ENCODE peak calls at places on chromosome 12, in nine cellular contexts. U is IMR-90, H is heart right ventricle, D is choroid plexus epithelial cell, J is heart left ventricle, Q is suprapubic skin, G is AG04449, S is HL-60, W is endothelial cell of umbilical vein. P is an unnamed sample.

GRCh38 chr12:6463858-6464257 is 6.6 kb downstream of the VAMP1 start:
- DNase-seq in W (no peak), Q (no peak), U (no peak), H (no peak), D (no peak), S (no peak), J (no peak), G (no peak), P (no peak)

GRCh38 chr12:26121323-26121740 is 3.5 kb downstream of the BHLHE41 start:
- DNase-seq in D (no peak), U (no peak), Q (no peak), G (no peak), S (no peak), W (no peak), J (no peak), H (no peak), P (no peak)

GRCh38 chr12:115407723-115408122 is 723.7 kb upstream of the TBX3 start:
- DNase-seq in G (no peak), W (no peak), S (no peak), U (no peak), Q (no peak), H (no peak), J (no peak), D (no peak), P (no peak)

GRCh38 chr12:40560848-40561247 is 131.4 kb upstream of the CNTN1 start:
- DNase-seq in U (no peak), W (no peak), G (no peak), D (no peak), H (no peak), S (no peak), J (no peak), Q (no peak), P (no peak)

GRCh38 chr12:100566887-100567637 is 6.4 kb upstream of the GAS2L3 start:
- DNase-seq in S (peak), H (peak), D (peak), U (peak), G (no peak), W (no peak), J (peak), Q (no peak), P (no peak)

GRCh38 chr12:77979597-77980250 is 149.0 kb downstream of the NAV3 start:
- DNase-seq in U (peak), Q (no peak), G (no peak), D (no peak), H (no peak), W (no peak), J (no peak), S (no peak), P (no peak)

GRCh38 chr12:8145754-8146415 is 10.9 kb upstream of the ZNF705A start:
- DNase-seq in J (peak), U (peak), G (peak), D (peak), Q (no peak), W (no peak), H (peak), S (no peak), P (peak)

GRCh38 chr12:132665794-132666193 is 21.3 kb downstream of the POLE start:
- DNase-seq in W (no peak), J (no peak), Q (no peak), G (no peak), H (no peak), U (no peak), D (no peak), S (no peak), P (no peak)

GRCh38 chr12:6383572-6384498 is at the start of gene LTBR:
- DNase-seq in D (peak), J (peak), S (peak), G (peak), Q (peak), U (peak), W (peak), H (peak), P (no peak)

GRCh38 chr12:128613821-128614220 is 209.9 kb downstream of the SLC15A4 start:
- DNase-seq in G (no peak), J (no peak), D (peak), W (no peak), Q (no peak), H (no peak), S (no peak), U (no peak), P (no peak)

GRCh38 chr12:47707905-47708543 is 2.2 kb upstream of the RPAP3 start:
- DNase-seq in W (no peak), H (no peak), S (no peak), D (no peak), Q (no peak), J (no peak), G (no peak), U (no peak), P (no peak)

GRCh38 chr12:91985002-91985767 is 160.5 kb downstream of the BTG1 start:
- DNase-seq in G (no peak), W (peak), D (peak), J (no peak), S (no peak), Q (no peak), H (no peak), U (peak), P (no peak)

GRCh38 chr12:18153826-18154225 is 63.8 kb upstream of the RERGL start:
- DNase-seq in G (no peak), D (no peak), Q (no peak), S (no peak), H (no peak), J (no peak), U (no peak), W (no peak), P (no peak)

GRCh38 chr12:82838827-82839226 is 152.1 kb downstream of the TMTC2 start:
- DNase-seq in U (no peak), S (no peak), G (no peak), Q (no peak), H (no peak), D (no peak), J (no peak), W (no peak), P (no peak)

GRCh38 chr12:104676636-104677035 is 219.9 kb downstream of the CHST11 start:
- DNase-seq in S (no peak), G (no peak), J (no peak), U (no peak), D (no peak), Q (no peak), W (no peak), H (no peak), P (no peak)

GRCh38 chr12:3204143-3204542 is 127.0 kb downstream of the TSPAN9 start:
- DNase-seq in Q (no peak), J (peak), U (no peak), H (peak), G (no peak), D (no peak), W (no peak), S (no peak), P (no peak)

GRCh38 chr12:123099556-123100192 is 51.2 kb downstream of the PITPNM2 start:
- DNase-seq in S (no peak), H (no peak), D (no peak), Q (no peak), G (no peak), W (no peak), J (no peak), U (no peak), P (no peak)

GRCh38 chr12:120687570-120688289 is 781 bp downstream of the MLEC start:
- DNase-seq in U (no peak), S (no peak), W (peak), D (peak), J (peak), G (no peak), Q (no peak), H (peak), P (no peak)

GRCh38 chr12:30754750-30755394 is at the start of gene CAPRIN2:
- DNase-seq in W (peak), S (peak), D (peak), H (peak), U (peak), G (peak), Q (peak), J (peak), P (peak)

GRCh38 chr12:17976202-17976601 is 113.8 kb downstream of the RERGL start:
- DNase-seq in Q (no peak), G (no peak), W (peak), J (no peak), D (peak), S (no peak), H (no peak), U (no peak), P (no peak)

GRCh38 chr12:22687677-22688076 is 62.7 kb downstream of the ETNK1 start:
- DNase-seq in Q (no peak), H (no peak), G (peak), S (peak), W (peak), J (no peak), U (peak), D (peak), P (peak)

GRCh38 chr12:7439579-7440505 is 4.1 kb downstream of the CD163L1 start:
- DNase-seq in Q (no peak), U (peak), H (peak), W (peak), S (no peak), G (no peak), J (no peak), D (peak), P (no peak)

GRCh38 chr12:18819471-18819870 is 81.6 kb downstream of the CAPZA3 start:
- DNase-seq in U (no peak), H (no peak), S (no peak), D (no peak), Q (no peak), W (no peak), G (no peak), J (no peak), P (no peak)

GRCh38 chr12:130131817-130132216 is 30.4 kb upstream of the FZD10 start:
- DNase-seq in H (no peak), Q (no peak), J (no peak), W (no peak), S (no peak), U (no peak), G (no peak), D (no peak), P (no peak)

GRCh38 chr12:58554522-58555157 is 365.7 kb downstream of the LRIG3 start:
- DNase-seq in H (no peak), J (no peak), W (no peak), Q (no peak), G (no peak), S (no peak), D (peak), U (no peak), P (no peak)

GRCh38 chr12:14776236-14776959 is 26.9 kb downstream of the WBP11 start:
- DNase-seq in G (no peak), W (no peak), U (peak), H (no peak), D (peak), Q (no peak), S (no peak), J (no peak), P (no peak)
- TF ChIP-seq CTCF in G (peak), W (no peak), U (peak), H (peak), D (peak), Q (no peak), S (no peak), J (no peak), P (peak)

GRCh38 chr12:94193623-94194022 is 45.2 kb downstream of the PLXNC1 start:
- DNase-seq in J (no peak), H (no peak), G (no peak), D (no peak), W (no peak), U (no peak), Q (no peak), S (no peak), P (no peak)

GRCh38 chr12:94191023-94191422 is 42.6 kb downstream of the PLXNC1 start:
- DNase-seq in U (no peak), G (no peak), Q (no peak), S (no peak), W (no peak), J (no peak), H (no peak), D (no peak), P (no peak)

GRCh38 chr12:94192506-94192905 is 44.1 kb downstream of the PLXNC1 start:
- DNase-seq in J (no peak), D (no peak), U (no peak), S (no peak), H (no peak), Q (no peak), G (no peak), W (no peak), P (no peak)

GRCh38 chr12:94195483-94195882 is 47.1 kb downstream of the PLXNC1 start:
- DNase-seq in J (no peak), H (no peak), D (no peak), Q (no peak), S (no peak), W (no peak), G (no peak), U (no peak), P (no peak)

DNA sequence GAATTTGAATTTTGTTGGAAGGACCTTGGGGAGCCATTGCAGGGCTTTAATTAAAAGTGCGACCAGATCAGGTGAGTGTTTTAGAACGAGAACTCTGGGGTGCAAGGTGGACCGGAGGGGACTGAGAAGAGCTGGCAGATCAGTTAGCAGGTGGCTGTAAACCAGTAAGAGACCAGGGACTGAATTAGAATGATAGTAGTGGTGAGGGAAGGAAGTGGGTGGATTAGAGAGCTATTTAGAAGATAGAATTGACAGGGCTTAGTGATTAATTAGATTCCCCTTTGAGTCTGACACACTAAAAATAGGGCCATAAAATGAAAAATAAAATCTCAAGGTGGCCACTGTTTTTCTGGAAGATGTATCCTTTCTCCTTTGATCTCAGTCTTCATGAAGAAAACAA is 44.8 kb downstream of the PLXNC1 start:
- DNase-seq in D (no peak), S (no peak), H (no peak), J (no peak), G (no peak), W (no peak), U (no peak), Q (no peak), P (no peak)
- H3K4me3 ChIP-seq in D (no peak), S (no peak), H (no peak), J (no peak), G (no peak), W (no peak), U (no peak), Q (no peak), P (no peak)

DNA sequence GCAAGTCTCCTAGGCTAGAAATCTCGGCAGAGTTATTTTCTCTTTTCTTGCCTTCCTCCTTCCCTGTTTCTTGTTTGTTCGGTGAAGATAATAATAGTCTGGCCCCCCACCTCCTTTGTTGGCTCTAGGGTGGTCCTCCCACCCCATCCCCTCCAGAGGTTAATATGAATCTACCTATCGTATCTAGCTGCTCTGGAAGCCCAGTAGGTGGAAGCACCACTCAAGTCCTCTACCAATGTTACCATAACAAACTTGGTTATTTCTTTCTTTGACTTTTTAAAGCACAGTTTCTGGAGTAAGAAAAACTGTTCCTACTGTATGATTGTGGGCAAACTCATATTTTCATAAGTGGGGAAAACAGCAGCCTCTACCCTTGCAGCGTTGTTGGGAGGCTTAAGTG is 19.7 kb upstream of the GRIP1 start:
- DNase-seq in U (no peak), H (no peak), W (no peak), D (no peak), Q (no peak), J (no peak), G (no peak), S (no peak), P (no peak)
- TF ChIP-seq CTCF in U (no peak), H (no peak), W (no peak), D (peak), Q (no peak), J (no peak), G (no peak), S (no peak), P (no peak)

DNA sequence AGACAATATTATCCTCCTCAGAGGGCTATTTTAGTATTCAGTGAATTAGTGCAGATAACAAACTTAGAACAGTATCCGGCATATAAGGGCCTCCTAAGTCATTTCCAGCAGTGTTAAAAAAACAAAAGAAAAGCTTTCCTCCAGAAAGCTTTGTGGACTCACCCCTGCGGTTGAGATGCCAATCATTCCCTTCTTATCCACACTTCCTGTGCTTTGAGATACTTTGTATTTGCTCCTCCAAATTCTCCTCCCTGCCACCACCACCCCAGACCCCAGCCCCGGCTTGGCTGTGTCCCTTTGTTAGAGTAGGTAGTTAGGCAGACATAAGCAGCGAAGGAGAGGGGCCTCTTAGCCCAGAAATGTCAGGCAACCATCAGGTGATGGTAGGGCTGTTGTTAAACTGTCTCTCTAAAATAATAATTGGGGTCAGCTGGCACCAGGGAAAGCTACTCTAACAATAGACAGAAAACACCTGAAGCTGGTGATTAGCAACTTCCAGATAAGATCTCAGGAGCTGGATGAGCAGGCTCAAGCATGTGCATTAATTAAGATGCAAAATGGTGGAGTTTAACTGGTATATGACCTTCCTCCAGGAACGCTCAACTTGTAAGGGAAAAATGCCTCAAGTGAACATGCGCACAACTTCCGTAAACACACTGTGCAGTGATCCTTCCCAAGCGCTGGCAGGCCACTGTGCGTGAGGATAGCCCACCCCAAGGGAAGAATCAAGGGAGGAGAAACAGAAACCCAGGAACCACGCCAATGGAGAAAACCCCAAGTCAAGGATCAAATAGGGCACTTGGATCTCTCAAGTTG is 152.1 kb upstream of the EEA1 start:
- DNase-seq in G (peak), S (no peak), U (peak), W (peak), Q (no peak), J (no peak), D (peak), H (no peak), P (no peak)
- H3K4me3 ChIP-seq in G (no peak), S (no peak), U (no peak), W (no peak), Q (no peak), J (no peak), D (no peak), H (no peak), P (no peak)